ENCODE peak calls at places on chromosome 16, in six cellular contexts. One of them, this sample, is unnamed.
A peak's percentile ranks its signal among the peaks of the same experiment; 100 is the strongest.

GRCh38 chr16:21684199-21684598 is 20.4 kb downstream of the OTOA start:
- DNase-seq in cardiac septum: no peak
- DNase-seq in NT2/D1: no peak
- DNase-seq in mesothelial cell of epicardium: no peak
- DNase-seq in NCI-H1436 treated with DMSO at 0.1 percent for 48 hours: no peak
- DNase-seq in activated B cell treated with CpG ODN at 0.5 μM for 24 hours: no peak
- DNase-seq in this sample: no peak

GRCh38 chr16:87336850-87337240 is 19.7 kb upstream of the C16orf95 start:
- DNase-seq in cardiac septum: no peak
- DNase-seq in NT2/D1: no peak
- DNase-seq in mesothelial cell of epicardium: no peak
- DNase-seq in NCI-H1436 treated with DMSO at 0.1 percent for 48 hours: no peak
- DNase-seq in activated B cell treated with CpG ODN at 0.5 μM for 24 hours: no peak
- DNase-seq in this sample: no peak

GRCh38 chr16:57541754-57542435 is 548 bp upstream of the ADGRG5 start:
- DNase-seq in cardiac septum: peak; percentile 66
- DNase-seq in NT2/D1: no peak
- DNase-seq in mesothelial cell of epicardium: no peak
- DNase-seq in NCI-H1436 treated with DMSO at 0.1 percent for 48 hours: no peak
- DNase-seq in activated B cell treated with CpG ODN at 0.5 μM for 24 hours: no peak
- DNase-seq in this sample: no peak

GRCh38 chr16:5615868-5616642 is 518.5 kb upstream of the EEF2KMT start:
- DNase-seq in cardiac septum: no peak
- DNase-seq in NT2/D1: peak; percentile 77
- DNase-seq in mesothelial cell of epicardium: peak; percentile 74
- DNase-seq in NCI-H1436 treated with DMSO at 0.1 percent for 48 hours: no peak
- DNase-seq in activated B cell treated with CpG ODN at 0.5 μM for 24 hours: no peak
- DNase-seq in this sample: peak; percentile 48

GRCh38 chr16:83785455-83785854 is 22.3 kb upstream of the HSBP1 start:
- DNase-seq in cardiac septum: no peak
- DNase-seq in NT2/D1: no peak
- DNase-seq in mesothelial cell of epicardium: no peak
- DNase-seq in NCI-H1436 treated with DMSO at 0.1 percent for 48 hours: no peak
- DNase-seq in activated B cell treated with CpG ODN at 0.5 μM for 24 hours: no peak
- DNase-seq in this sample: no peak

GRCh38 chr16:19218581-19218980 is 50.5 kb downstream of the SYT17 start:
- DNase-seq in cardiac septum: no peak
- DNase-seq in NT2/D1: no peak
- DNase-seq in mesothelial cell of epicardium: no peak
- DNase-seq in NCI-H1436 treated with DMSO at 0.1 percent for 48 hours: no peak
- DNase-seq in activated B cell treated with CpG ODN at 0.5 μM for 24 hours: no peak
- DNase-seq in this sample: no peak

GRCh38 chr16:89115216-89115949 is 21.7 kb downstream of the ACSF3 start:
- DNase-seq in cardiac septum: peak; percentile 91
- DNase-seq in NT2/D1: no peak
- DNase-seq in mesothelial cell of epicardium: no peak
- DNase-seq in NCI-H1436 treated with DMSO at 0.1 percent for 48 hours: no peak
- DNase-seq in activated B cell treated with CpG ODN at 0.5 μM for 24 hours: peak; percentile 64
- DNase-seq in this sample: peak; percentile 64

GRCh38 chr16:8866118-8866883 is 2.5 kb downstream of the CARHSP1 start:
- DNase-seq in cardiac septum: no peak
- DNase-seq in NT2/D1: peak; percentile 92
- DNase-seq in mesothelial cell of epicardium: peak; percentile 46
- DNase-seq in NCI-H1436 treated with DMSO at 0.1 percent for 48 hours: no peak
- DNase-seq in activated B cell treated with CpG ODN at 0.5 μM for 24 hours: no peak
- DNase-seq in this sample: peak; percentile 73

GRCh38 chr16:89761304-89761922 is 40.1 kb downstream of the ZNF276 start:
- DNase-seq in cardiac septum: no peak
- DNase-seq in NT2/D1: no peak
- DNase-seq in mesothelial cell of epicardium: no peak
- DNase-seq in NCI-H1436 treated with DMSO at 0.1 percent for 48 hours: no peak
- DNase-seq in activated B cell treated with CpG ODN at 0.5 μM for 24 hours: no peak
- DNase-seq in this sample: no peak

GRCh38 chr16:47577029-47577428 is 115.9 kb downstream of the PHKB start:
- DNase-seq in cardiac septum: no peak
- DNase-seq in NT2/D1: no peak
- DNase-seq in mesothelial cell of epicardium: no peak
- DNase-seq in NCI-H1436 treated with DMSO at 0.1 percent for 48 hours: no peak
- DNase-seq in activated B cell treated with CpG ODN at 0.5 μM for 24 hours: no peak
- DNase-seq in this sample: no peak

GRCh38 chr16:68286153-68287074 is 22.1 kb downstream of the SLC7A6 start:
- DNase-seq in cardiac septum: no peak
- DNase-seq in NT2/D1: no peak
- DNase-seq in mesothelial cell of epicardium: no peak
- DNase-seq in NCI-H1436 treated with DMSO at 0.1 percent for 48 hours: no peak
- DNase-seq in activated B cell treated with CpG ODN at 0.5 μM for 24 hours: no peak
- DNase-seq in this sample: no peak